ENCODE peak calls at places on chromosome 20, in ten cellular contexts. N, Q, S, I, E, U, H, J, P and V are unnamed samples.

GRCh38 chr20:63831696-63832686 is 927 bp upstream of the ZBTB46 start:
- DNase-seq in S (no peak), H (no peak), U (no peak), P (no peak), I (no peak), N (peak), E (no peak), J (no peak), Q (no peak), V (no peak)

GRCh38 chr20:33232486-33233072 is 3.2 kb upstream of the BPIFA1 start:
- DNase-seq in H (no peak), I (no peak), N (no peak), E (no peak), S (no peak), P (no peak), J (peak), U (no peak), Q (no peak), V (no peak)

GRCh38 chr20:692044-692443 is 16.4 kb upstream of the SCRT2 start:
- DNase-seq in N (no peak), H (no peak), E (no peak), U (no peak), J (no peak), S (no peak), P (no peak), I (no peak), Q (no peak), V (no peak)

GRCh38 chr20:25272223-25273000 is 24.5 kb downstream of the PYGB start:
- DNase-seq in N (no peak), I (no peak), J (peak), E (no peak), H (no peak), P (no peak), S (no peak), Q (no peak), U (no peak), V (no peak)

GRCh38 chr20:46545077-46545826 is 5.2 kb downstream of the OCSTAMP start:
- DNase-seq in I (no peak), J (no peak), N (peak), P (peak), E (no peak), S (no peak), H (no peak), Q (peak), U (no peak), V (no peak)

GRCh38 chr20:45343867-45344721 is 4.1 kb downstream of the SDC4 start:
- DNase-seq in H (no peak), N (peak), J (peak), U (no peak), E (peak), I (peak), P (no peak), Q (no peak), S (peak), V (peak)

GRCh38 chr20:40744494-40745175 is 55.6 kb upstream of the MAFB start:
- DNase-seq in H (no peak), J (no peak), U (peak), Q (no peak), I (no peak), E (no peak), P (no peak), S (no peak), N (no peak), V (no peak)

GRCh38 chr20:33401922-33402369 is 627 bp upstream of the CDK5RAP1 start:
- DNase-seq in U (no peak), S (no peak), P (no peak), Q (peak), I (no peak), J (no peak), N (peak), H (no peak), E (no peak), V (no peak)

GRCh38 chr20:46715292-46715756 is 5.9 kb downstream of the SLC2A10 start:
- DNase-seq in Q (no peak), J (no peak), U (no peak), P (no peak), I (peak), N (peak), E (no peak), S (no peak), H (no peak), V (peak)

GRCh38 chr20:2690718-2691117 is 1.9 kb upstream of the EBF4 start:
- DNase-seq in S (no peak), I (no peak), P (no peak), H (no peak), E (no peak), Q (no peak), U (no peak), N (no peak), J (no peak), V (no peak)

GRCh38 chr20:14069796-14070195 is 74.5 kb downstream of the MACROD2 start:
- DNase-seq in E (peak), P (no peak), U (no peak), H (no peak), J (no peak), Q (no peak), I (no peak), N (peak), S (peak), V (peak)

GRCh38 chr20:34595377-34596184 is 37.1 kb downstream of the MAP1LC3A start:
- DNase-seq in Q (no peak), N (no peak), U (no peak), J (no peak), P (no peak), S (no peak), I (no peak), H (no peak), E (no peak), V (no peak)

GRCh38 chr20:47578543-47578942 is 76.9 kb downstream of the NCOA3 start:
- DNase-seq in U (no peak), Q (no peak), I (no peak), H (no peak), N (no peak), J (no peak), P (no peak), S (no peak), E (no peak), V (no peak)

GRCh38 chr20:59994697-59995122 is 36.5 kb downstream of the CDH26 start:
- DNase-seq in P (no peak), J (peak), I (no peak), N (peak), U (no peak), Q (no peak), S (no peak), E (no peak), H (no peak), V (no peak)

GRCh38 chr20:17811605-17811965 is 111.8 kb downstream of the BANF2 start:
- DNase-seq in I (no peak), J (peak), H (no peak), E (no peak), U (no peak), P (no peak), N (no peak), Q (no peak), S (no peak), V (no peak)

GRCh38 chr20:41894255-41894963 is 276.2 kb upstream of the CHD6 start:
- DNase-seq in E (no peak), J (no peak), N (no peak), P (no peak), I (no peak), U (no peak), S (no peak), H (no peak), Q (no peak), V (no peak)

GRCh38 chr20:10963717-10964266 is 290.0 kb upstream of the JAG1 start:
- DNase-seq in U (no peak), P (no peak), H (no peak), Q (no peak), E (no peak), I (no peak), J (no peak), S (no peak), N (no peak), V (no peak)

GRCh38 chr20:22312744-22313346 is 271.5 kb downstream of the FOXA2 start:
- DNase-seq in S (peak), J (no peak), E (peak), I (peak), N (peak), Q (no peak), H (no peak), P (no peak), U (no peak), V (peak)

GRCh38 chr20:44961868-44962267 is 1.7 kb upstream of the TOMM34 start:
- DNase-seq in I (peak), N (peak), U (no peak), S (no peak), Q (no peak), H (no peak), J (no peak), P (no peak), E (peak), V (peak)